ENCODE peak calls at places on chromosomes 11 and 22, in six cellular contexts. O is adrenal gland, T is astrocyte of the cerebellum, U is T-helper 17 cell, E is GM12892, V is NAMALWA. X is an unnamed sample.
A peak's percentile ranks its signal among the peaks of the same experiment; 100 is the strongest.

GRCh38 chr11:94751806-94752205 is 16.4 kb upstream of the AMOTL1 start:
- DNase-seq in U (no peak), T (no peak), O (no peak), V (no peak), E (no peak), X (no peak)

GRCh38 chr11:130872961-130873360 is 43.3 kb downstream of the SNX19 start:
- DNase-seq in O (peak; percentile 44), V (no peak), T (peak; percentile 72), U (no peak), E (no peak), X (no peak)

GRCh38 chr11:130778026-130778425 is 138.3 kb downstream of the SNX19 start:
- DNase-seq in T (no peak), O (no peak), U (no peak), V (no peak), E (no peak), X (no peak)

GRCh38 chr11:38411149-38411548 is 1813.1 kb upstream of the RAG2 start:
- DNase-seq in U (no peak), T (no peak), O (no peak), E (no peak), V (no peak), X (no peak)

GRCh38 chr11:11605181-11605580 is 16.6 kb downstream of the GALNT18 start:
- DNase-seq in V (no peak), T (no peak), O (no peak), U (no peak), E (no peak), X (no peak)

GRCh38 chr11:9606799-9607510 is 33.5 kb downstream of the WEE1 start:
- DNase-seq in T (no peak), E (no peak), U (no peak), V (no peak), O (no peak), X (no peak)

GRCh38 chr11:116990811-116991210 is 107.4 kb downstream of the SIK3 start:
- DNase-seq in U (no peak), T (no peak), O (no peak), E (no peak), V (no peak), X (no peak)

GRCh38 chr22:44642096-44642644 is 59.8 kb upstream of the PRR5 start:
- DNase-seq in U (no peak), E (no peak), O (no peak), T (no peak), V (no peak), X (no peak)

GRCh38 chr11:88324562-88325345 is 12.8 kb downstream of the CTSC start:
- DNase-seq in T (no peak), V (no peak), O (no peak), E (no peak), U (no peak), X (no peak)

GRCh38 chr11:130999992-131000770 is 83.9 kb upstream of the SNX19 start:
- DNase-seq in U (no peak), O (no peak), V (no peak), T (peak; percentile 5), E (no peak), X (no peak)

GRCh38 chr11:114953039-114953438 is 274.7 kb downstream of the NXPE2 start:
- DNase-seq in E (no peak), V (peak; percentile 3), U (no peak), T (no peak), O (no peak), X (no peak)

GRCh38 chr11:119368121-119369034 is 13.1 kb downstream of the USP2 start:
- DNase-seq in E (no peak), V (no peak), O (peak; percentile 82), U (no peak), T (no peak), X (no peak)

GRCh38 chr11:63839508-63840355 is 822 bp downstream of the MARK2 start:
- DNase-seq in V (peak; percentile 55), T (no peak), O (peak; percentile 53), E (no peak), U (no peak), X (no peak)

GRCh38 chr11:113272927-113273615 is 41.3 kb upstream of the TTC12 start:
- DNase-seq in O (no peak), V (no peak), U (no peak), T (no peak), E (no peak), X (no peak)

GRCh38 chr22:25008666-25009065 is 56.1 kb downstream of the KIAA1671 start:
- DNase-seq in O (peak; percentile 43), T (no peak), V (no peak), U (no peak), E (no peak), X (no peak)

GRCh38 chr11:76335827-76336226 is 45.1 kb downstream of the THAP12 start:
- DNase-seq in V (no peak), U (no peak), E (no peak), O (no peak), T (no peak), X (no peak)

GRCh38 chr11:76622481-76623094 is 48.0 kb downstream of the LRRC32 start:
- DNase-seq in E (no peak), O (no peak), U (no peak), T (no peak), V (no peak), X (no peak)

GRCh38 chr22:50670513-50670912 is 2.1 kb upstream of the SHANK3 start:
- DNase-seq in U (no peak), O (no peak), E (no peak), T (no peak), V (no peak), X (no peak)

GRCh38 chr11:68340784-68341556 is 28.6 kb downstream of the LRP5 start:
- DNase-seq in V (no peak), E (no peak), U (no peak), T (no peak), O (no peak), X (no peak)

GRCh38 chr22:37358917-37359316 is 68.4 kb downstream of the ELFN2 start:
- DNase-seq in T (no peak), U (no peak), O (no peak), E (no peak), V (no peak), X (no peak)

GRCh38 chr11:132856032-132856431 is 676.3 kb downstream of the OPCML start:
- DNase-seq in T (no peak), O (no peak), U (no peak), V (no peak), E (no peak), X (no peak)

GRCh38 chr11:12854829-12855228 is 154.3 kb upstream of the RASSF10 start:
- DNase-seq in E (no peak), T (no peak), V (no peak), U (no peak), O (no peak), X (no peak)

GRCh38 chr11:131661137-131661536 is 290.7 kb downstream of the NTM start:
- DNase-seq in O (no peak), T (no peak), E (no peak), V (no peak), U (no peak), X (no peak)

GRCh38 chr11:102398297-102398696 is 51.3 kb downstream of the BIRC2 start:
- DNase-seq in O (no peak), U (no peak), E (no peak), V (no peak), T (no peak), X (no peak)

GRCh38 chr11:119643212-119643877 is 85.7 kb downstream of the NECTIN1 start:
- DNase-seq in U (no peak), V (no peak), T (peak; percentile 9), E (no peak), O (no peak), X (no peak)

GRCh38 chr22:46108564-46109473 is 41.5 kb upstream of the PPARA start:
- DNase-seq in E (no peak), O (peak; percentile 82), V (no peak), U (no peak), T (no peak), X (no peak)

GRCh38 chr11:31240340-31240904 is 129.1 kb downstream of the DCDC1 start:
- DNase-seq in O (peak; percentile 10), T (peak; percentile 62), U (no peak), E (no peak), V (peak; percentile 69), X (no peak)

GRCh38 chr11:102453286-102453797 is 777 bp upstream of the TMEM123 start:
- DNase-seq in T (no peak), U (no peak), E (no peak), O (no peak), V (peak; percentile 58), X (no peak)

GRCh38 chr11:118166641-118167040 is 9.8 kb downstream of the SCN2B start:
- DNase-seq in T (no peak), E (no peak), O (no peak), V (no peak), U (no peak), X (no peak)